ENCODE peak calls at places on chromosome 20, in four cellular contexts. One of them, this sample, is unnamed.

GRCh38 chr20:39879296-39879695 is 809.7 kb downstream of the MAFB start:
- DNase-seq in psoas muscle: no peak
- DNase-seq in NB4: no peak
- DNase-seq in activated naive CD8-positive, alpha-beta T cell treated with anti-CD3 and anti-CD28 coated beads, Interleukin-2, amount 50 U/mL, for 24 hours: no peak
- DNase-seq in this sample: no peak

GRCh38 chr20:20489054-20489453 is 121.2 kb downstream of the INSM1 start:
- DNase-seq in psoas muscle: no peak
- DNase-seq in NB4: no peak
- DNase-seq in activated naive CD8-positive, alpha-beta T cell treated with anti-CD3 and anti-CD28 coated beads, Interleukin-2, amount 50 U/mL, for 24 hours: no peak
- DNase-seq in this sample: no peak

GRCh38 chr20:51350941-51351631 is 191.4 kb downstream of the NFATC2 start:
- DNase-seq in psoas muscle: no peak
- DNase-seq in NB4: no peak
- DNase-seq in activated naive CD8-positive, alpha-beta T cell treated with anti-CD3 and anti-CD28 coated beads, Interleukin-2, amount 50 U/mL, for 24 hours: no peak
- DNase-seq in this sample: no peak

GRCh38 chr20:5127204-5127858 is 523 bp downstream of the CDS2 start:
- DNase-seq in psoas muscle: peak; percentile 75
- DNase-seq in NB4: peak; percentile 71
- DNase-seq in activated naive CD8-positive, alpha-beta T cell treated with anti-CD3 and anti-CD28 coated beads, Interleukin-2, amount 50 U/mL, for 24 hours: peak; percentile 71
- DNase-seq in this sample: no peak

GRCh38 chr20:25525857-25526256 is 59.5 kb downstream of the NINL start:
- DNase-seq in psoas muscle: no peak
- DNase-seq in NB4: peak; percentile 13
- DNase-seq in activated naive CD8-positive, alpha-beta T cell treated with anti-CD3 and anti-CD28 coated beads, Interleukin-2, amount 50 U/mL, for 24 hours: no peak
- DNase-seq in this sample: no peak

GRCh38 chr20:47934761-47935160 is 149.5 kb upstream of the SULF2 start:
- DNase-seq in psoas muscle: no peak
- DNase-seq in NB4: no peak
- DNase-seq in activated naive CD8-positive, alpha-beta T cell treated with anti-CD3 and anti-CD28 coated beads, Interleukin-2, amount 50 U/mL, for 24 hours: no peak
- DNase-seq in this sample: no peak

GRCh38 chr20:49948809-49949507 is 12.8 kb downstream of the RNF114 start:
- DNase-seq in psoas muscle: no peak
- DNase-seq in NB4: no peak
- DNase-seq in activated naive CD8-positive, alpha-beta T cell treated with anti-CD3 and anti-CD28 coated beads, Interleukin-2, amount 50 U/mL, for 24 hours: no peak
- DNase-seq in this sample: no peak

GRCh38 chr20:22582386-22582959 is 1.9 kb downstream of the FOXA2 start:
- DNase-seq in psoas muscle: no peak
- DNase-seq in NB4: no peak
- DNase-seq in activated naive CD8-positive, alpha-beta T cell treated with anti-CD3 and anti-CD28 coated beads, Interleukin-2, amount 50 U/mL, for 24 hours: no peak
- DNase-seq in this sample: no peak

GRCh38 chr20:37786043-37786442 is 92.2 kb downstream of the CTNNBL1 start:
- DNase-seq in psoas muscle: no peak
- DNase-seq in NB4: no peak
- DNase-seq in activated naive CD8-positive, alpha-beta T cell treated with anti-CD3 and anti-CD28 coated beads, Interleukin-2, amount 50 U/mL, for 24 hours: no peak
- DNase-seq in this sample: no peak

GRCh38 chr20:57856658-57857057 is 146.8 kb upstream of the PMEPA1 start:
- DNase-seq in psoas muscle: no peak
- DNase-seq in NB4: no peak
- DNase-seq in activated naive CD8-positive, alpha-beta T cell treated with anti-CD3 and anti-CD28 coated beads, Interleukin-2, amount 50 U/mL, for 24 hours: no peak
- DNase-seq in this sample: no peak

GRCh38 chr20:22343612-22344011 is 240.8 kb downstream of the FOXA2 start:
- DNase-seq in psoas muscle: no peak
- DNase-seq in NB4: no peak
- DNase-seq in activated naive CD8-positive, alpha-beta T cell treated with anti-CD3 and anti-CD28 coated beads, Interleukin-2, amount 50 U/mL, for 24 hours: no peak
- DNase-seq in this sample: no peak

GRCh38 chr20:32481311-32482103 is 103.6 kb downstream of the NOL4L start:
- DNase-seq in psoas muscle: no peak
- DNase-seq in NB4: no peak
- DNase-seq in activated naive CD8-positive, alpha-beta T cell treated with anti-CD3 and anti-CD28 coated beads, Interleukin-2, amount 50 U/mL, for 24 hours: no peak
- DNase-seq in this sample: no peak

GRCh38 chr20:3164763-3165410 is 5.2 kb upstream of the FASTKD5 start:
- DNase-seq in psoas muscle: no peak
- DNase-seq in NB4: no peak
- DNase-seq in activated naive CD8-positive, alpha-beta T cell treated with anti-CD3 and anti-CD28 coated beads, Interleukin-2, amount 50 U/mL, for 24 hours: no peak
- DNase-seq in this sample: no peak

GRCh38 chr20:3101737-3102574 is 17.4 kb upstream of the AVP start:
- DNase-seq in psoas muscle: no peak
- DNase-seq in NB4: peak; percentile 48
- DNase-seq in activated naive CD8-positive, alpha-beta T cell treated with anti-CD3 and anti-CD28 coated beads, Interleukin-2, amount 50 U/mL, for 24 hours: peak; percentile 80
- DNase-seq in this sample: no peak

GRCh38 chr20:61492065-61492464 is 240.0 kb downstream of the CDH4 start:
- DNase-seq in psoas muscle: no peak
- DNase-seq in NB4: no peak
- DNase-seq in activated naive CD8-positive, alpha-beta T cell treated with anti-CD3 and anti-CD28 coated beads, Interleukin-2, amount 50 U/mL, for 24 hours: no peak
- DNase-seq in this sample: no peak

GRCh38 chr20:2738331-2738730 is 45.8 kb downstream of the EBF4 start:
- DNase-seq in psoas muscle: no peak
- DNase-seq in NB4: no peak
- DNase-seq in activated naive CD8-positive, alpha-beta T cell treated with anti-CD3 and anti-CD28 coated beads, Interleukin-2, amount 50 U/mL, for 24 hours: no peak
- DNase-seq in this sample: no peak

GRCh38 chr20:62935204-62935967 is 2.6 kb upstream of the GID8 start:
- DNase-seq in psoas muscle: no peak
- DNase-seq in NB4: no peak
- DNase-seq in activated naive CD8-positive, alpha-beta T cell treated with anti-CD3 and anti-CD28 coated beads, Interleukin-2, amount 50 U/mL, for 24 hours: no peak
- DNase-seq in this sample: no peak

GRCh38 chr20:3239026-3239866 is at the start of gene SLC4A11:
- DNase-seq in psoas muscle: peak; percentile 72
- DNase-seq in NB4: peak; percentile 70
- DNase-seq in activated naive CD8-positive, alpha-beta T cell treated with anti-CD3 and anti-CD28 coated beads, Interleukin-2, amount 50 U/mL, for 24 hours: peak; percentile 51
- DNase-seq in this sample: no peak

GRCh38 chr20:4130404-4131189 is 115.2 kb upstream of the RNF24 start:
- DNase-seq in psoas muscle: no peak
- DNase-seq in NB4: peak; percentile 90
- DNase-seq in activated naive CD8-positive, alpha-beta T cell treated with anti-CD3 and anti-CD28 coated beads, Interleukin-2, amount 50 U/mL, for 24 hours: peak; percentile 75
- DNase-seq in this sample: no peak

GRCh38 chr20:62824476-62825287 is 7.8 kb downstream of the COL9A3 start:
- DNase-seq in psoas muscle: no peak
- DNase-seq in NB4: peak; percentile 88
- DNase-seq in activated naive CD8-positive, alpha-beta T cell treated with anti-CD3 and anti-CD28 coated beads, Interleukin-2, amount 50 U/mL, for 24 hours: no peak
- DNase-seq in this sample: no peak

GRCh38 chr20:17637985-17638640 is 43.9 kb downstream of the RRBP1 start:
- DNase-seq in psoas muscle: no peak
- DNase-seq in NB4: no peak
- DNase-seq in activated naive CD8-positive, alpha-beta T cell treated with anti-CD3 and anti-CD28 coated beads, Interleukin-2, amount 50 U/mL, for 24 hours: no peak
- DNase-seq in this sample: no peak

This sample was measured in glomerular endothelial cell.